ENCODE peak calls at places on chromosomes 7 and 10, in four cellular contexts. Y is GM12878, I is H1, P is K562. A is an unnamed sample.

GRCh38 chr7:149872419-149873073 is 1.2 kb upstream of the ATP6V0E2 start:
- DNase-seq in Y (no peak), I (peak; percentile 55), P (peak; percentile 90), A (peak; percentile 81)

GRCh38 chr7:96311967-96312366 is 9.9 kb downstream of the SLC25A13 start:
- DNase-seq in Y (no peak), I (no peak), P (no peak), A (peak; percentile 30)

GRCh38 chr10:24814568-24815313 is 91.1 kb upstream of the ARHGAP21 start:
- DNase-seq in Y (no peak), I (no peak), P (no peak), A (peak; percentile 24)

GRCh38 chr7:39656415-39656814 is 33.0 kb downstream of the RALA start:
- DNase-seq in Y (no peak), I (no peak), P (no peak), A (no peak)

GRCh38 chr7:16989883-16990413 is 108.2 kb upstream of the AGR3 start:
- DNase-seq in Y (no peak), I (no peak), P (no peak), A (peak; percentile 100)

GRCh38 chr7:106947244-106947728 is 82.2 kb downstream of the PIK3CG start:
- DNase-seq in Y (no peak), I (no peak), P (peak; percentile 90), A (peak; percentile 35)

GRCh38 chr7:150685219-150686029 is at the start of gene GIMAP2:
- DNase-seq in Y (no peak), I (no peak), P (no peak), A (no peak)

GRCh38 chr10:99395750-99396445 is 34.5 kb downstream of the GOT1 start:
- DNase-seq in Y (no peak), I (no peak), P (no peak), A (peak; percentile 89)

GRCh38 chr10:113523071-113523470 is 29.8 kb upstream of the HABP2 start:
- DNase-seq in Y (no peak), I (no peak), P (no peak), A (no peak)

GRCh38 chr7:143367972-143368371 is 5.5 kb upstream of the FAM131B start:
- DNase-seq in Y (no peak), I (no peak), P (no peak), A (no peak)

GRCh38 chr10:36888925-36889573 is 236.3 kb upstream of the ANKRD30A start:
- DNase-seq in Y (no peak), I (peak; percentile 73), P (peak; percentile 34), A (peak; percentile 89)

GRCh38 chr10:85642421-85643170 is 724.0 kb downstream of the GRID1 start:
- DNase-seq in Y (no peak), I (no peak), P (no peak), A (peak; percentile 65)

GRCh38 chr7:96285579-96285978 is 36.3 kb downstream of the SLC25A13 start:
- DNase-seq in Y (no peak), I (no peak), P (no peak), A (no peak)

GRCh38 chr10:15315286-15315685 is 55.8 kb downstream of the FAM171A1 start:
- DNase-seq in Y (no peak), I (no peak), P (no peak), A (no peak)

GRCh38 chr10:14609178-14609577 is 165.5 kb downstream of the FAM107B start:
- DNase-seq in Y (no peak), I (no peak), P (no peak), A (no peak)

GRCh38 chr7:8785081-8785480 is 351.7 kb downstream of the NXPH1 start:
- DNase-seq in Y (no peak), I (no peak), P (no peak), A (no peak)

GRCh38 chr10:126647116-126647515 is 23.4 kb downstream of the C10orf90 start:
- DNase-seq in Y (no peak), I (no peak), P (no peak), A (no peak)

GRCh38 chr7:140653319-140654108 is 12.9 kb upstream of the DENND2A start:
- DNase-seq in Y (no peak), I (peak; percentile 70), P (peak; percentile 84), A (peak; percentile 61)

GRCh38 chr7:139560199-139560598 is 36.7 kb downstream of the CLEC2L start:
- DNase-seq in Y (no peak), I (no peak), P (no peak), A (no peak)

GRCh38 chr7:32501522-32501921 is 6.2 kb downstream of the AVL9 start:
- DNase-seq in Y (no peak), I (no peak), P (no peak), A (peak; percentile 49)

GRCh38 chr10:5492929-5493576 is 6.3 kb downstream of the CALML5 start:
- DNase-seq in Y (no peak), I (no peak), P (no peak), A (no peak)

GRCh38 chr7:27210441-27211083 is 10.7 kb upstream of the HOXA13 start:
- DNase-seq in Y (no peak), I (peak; percentile 86), P (peak; percentile 67), A (no peak)

GRCh38 chr10:58362026-58362799 is 23.0 kb upstream of the TFAM start:
- DNase-seq in Y (no peak), I (no peak), P (no peak), A (no peak)

GRCh38 chr10:10797467-10797866 is 220.2 kb upstream of the CELF2 start:
- DNase-seq in Y (no peak), I (no peak), P (no peak), A (no peak)

GRCh38 chr10:73875139-73875475 is 752 bp upstream of the CAMK2G start:
- DNase-seq in Y (no peak), I (no peak), P (no peak), A (no peak)

GRCh38 chr10:22319559-22320558 is 1.0 kb upstream of the BMI1 start:
- DNase-seq in Y (no peak), I (no peak), P (no peak), A (no peak)

GRCh38 chr10:63083904-63084689 is 49.0 kb upstream of the NRBF2 start:
- DNase-seq in Y (peak; percentile 38), I (no peak), P (peak; percentile 42), A (peak; percentile 62)

GRCh38 chr10:14693891-14694290 is 80.8 kb downstream of the FAM107B start:
- DNase-seq in Y (no peak), I (no peak), P (no peak), A (no peak)

GRCh38 chr7:841943-842342 is 9.7 kb downstream of the SUN1 start:
- DNase-seq in Y (no peak), I (no peak), P (no peak), A (no peak)

GRCh38 chr10:82880776-82881175 is 1005.8 kb downstream of the NRG3 start:
- DNase-seq in Y (no peak), I (no peak), P (no peak), A (no peak)

GRCh38 chr7:74262639-74263398 is 8.6 kb upstream of the RFC2 start:
- DNase-seq in Y (no peak), I (no peak), P (peak; percentile 4), A (peak; percentile 42)

GRCh38 chr10:4398602-4399001 is 427.4 kb upstream of the AKR1E2 start:
- DNase-seq in Y (no peak), I (no peak), P (no peak), A (no peak)

GRCh38 chr10:6124666-6125065 is 35.8 kb downstream of the RBM17 start:
- DNase-seq in Y (no peak), I (no peak), P (no peak), A (no peak)

GRCh38 chr7:23207029-23207428 is 25.2 kb downstream of the NUP42 start:
- DNase-seq in Y (no peak), I (no peak), P (no peak), A (peak; percentile 72)

GRCh38 chr10:130859427-130859826 is 452.1 kb downstream of the TCERG1L start:
- DNase-seq in Y (no peak), I (no peak), P (no peak), A (no peak)

GRCh38 chr10:131888186-131888604 is 12.6 kb upstream of the PPP2R2D start:
- DNase-seq in Y (no peak), I (no peak), P (no peak), A (no peak)

GRCh38 chr7:123847868-123848267 is 2.9 kb downstream of the HYAL4 start:
- DNase-seq in Y (no peak), I (no peak), P (no peak), A (no peak)

GRCh38 chr7:103796296-103796962 is 193.0 kb downstream of the RELN start:
- DNase-seq in Y (no peak), I (no peak), P (no peak), A (no peak)
- TF ChIP-seq KDM1A in Y (no peak), I (no peak), P (no peak), A (no peak)

DNA sequence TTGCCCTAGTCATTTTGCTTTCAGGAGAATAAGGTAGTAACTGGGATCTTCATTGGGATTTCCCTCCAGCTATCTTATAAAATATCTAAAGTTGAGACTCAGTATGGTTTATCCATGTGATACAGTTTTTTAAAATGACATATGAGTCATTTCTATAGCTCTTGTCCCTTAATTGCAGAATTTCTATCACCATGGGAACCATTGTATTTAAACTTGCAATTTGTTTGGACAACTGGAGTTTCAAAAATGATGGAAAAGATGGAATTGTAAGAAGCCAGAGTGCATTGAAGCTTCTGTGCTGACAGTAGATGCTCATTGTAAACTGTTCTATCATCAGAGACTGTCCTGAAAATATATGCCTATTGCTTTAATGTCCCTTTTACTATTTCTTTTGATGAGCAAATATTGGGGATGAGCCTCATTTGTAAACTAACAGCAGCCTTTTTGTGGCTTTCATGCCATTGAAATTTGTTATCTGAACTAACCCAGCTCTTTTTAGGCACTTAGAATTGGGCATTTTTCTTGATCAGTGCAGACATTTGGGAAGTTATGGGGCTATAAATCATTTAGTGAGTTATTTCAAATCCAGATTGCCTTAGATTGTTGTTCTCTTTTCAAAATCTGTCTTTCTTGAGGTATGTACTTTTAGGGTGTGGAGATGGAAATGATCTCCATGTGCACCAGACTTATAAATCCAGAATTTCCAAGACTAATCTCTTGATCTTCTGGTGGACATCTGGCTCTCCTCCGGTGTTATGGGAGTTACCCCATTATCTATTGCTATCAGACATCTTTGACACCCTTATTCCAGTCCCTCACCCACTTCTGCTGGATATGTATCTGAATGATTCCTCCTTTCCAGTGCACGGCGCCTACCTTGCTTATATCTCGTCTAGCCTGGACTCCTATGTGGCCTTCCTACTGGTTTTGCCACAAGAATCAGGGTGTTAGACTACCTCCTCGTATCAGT is 159.0 kb downstream of the SND1 start:
- DNase-seq in Y (no peak), I (no peak), P (no peak), A (no peak)
- TF ChIP-seq SP1 in Y (no peak), I (no peak), P (no peak), A (no peak)

DNA sequence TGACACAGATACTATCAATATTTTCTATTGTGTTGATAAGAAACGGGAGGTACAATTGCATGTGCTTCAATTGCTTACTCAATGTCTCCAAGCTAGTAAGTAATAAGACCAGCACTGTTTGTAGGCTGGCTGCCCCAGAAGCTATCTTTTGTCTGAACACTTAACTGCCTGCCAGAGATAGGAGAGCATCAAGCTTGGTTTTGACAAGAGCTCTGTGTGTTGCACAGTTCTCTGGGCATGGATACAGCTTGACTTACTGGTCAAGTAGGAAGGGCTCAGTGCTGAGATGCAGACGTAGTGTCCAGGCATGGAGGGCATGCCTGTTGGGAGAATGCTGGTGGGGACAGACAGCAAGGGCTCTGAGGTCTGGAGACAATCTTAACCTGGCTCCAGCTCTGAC is 26.3 kb upstream of the CAPZA2 start:
- DNase-seq in Y (no peak), I (no peak), P (no peak), A (no peak)
- TF ChIP-seq KDM1A in Y (no peak), I (no peak), P (no peak), A (no peak)

GRCh38 chr10:132889091-132889490 is 53.3 kb downstream of the CFAP46 start:
- DNase-seq in Y (no peak), I (no peak), P (no peak), A (no peak)

GRCh38 chr10:132891994-132892393 is 50.4 kb downstream of the CFAP46 start:
- DNase-seq in Y (no peak), I (peak; percentile 42), P (no peak), A (no peak)

GRCh38 chr10:132891313-132891712 is 51.1 kb downstream of the CFAP46 start:
- DNase-seq in Y (no peak), I (peak; percentile 47), P (no peak), A (no peak)

GRCh38 chr10:132890301-132890700 is 52.1 kb downstream of the CFAP46 start:
- DNase-seq in Y (no peak), I (no peak), P (no peak), A (no peak)

GRCh38 chr10:132889556-132889955 is 52.8 kb downstream of the CFAP46 start:
- DNase-seq in Y (no peak), I (no peak), P (no peak), A (no peak)
- TF ChIP-seq SP1 in Y (no peak), I (no peak), P (no peak), A (no peak)